ENCODE peak calls at places on chromosomes 3 and 15, in eight cellular contexts. T, S, J, M, I, R, E and W are unnamed samples.

GRCh38 chr3:187295635-187296034 is 4.1 kb upstream of the MASP1 start:
- DNase-seq in S (peak), J (no peak), E (no peak), M (no peak), T (no peak), I (no peak), R (no peak), W (no peak)

GRCh38 chr15:32842081-32842480 is 124.3 kb downstream of the GREM1 start:
- DNase-seq in R (no peak), T (no peak), J (no peak), M (no peak), I (no peak), S (no peak), E (no peak), W (no peak)

GRCh38 chr3:161305095-161305991 is 66.0 kb downstream of the SPTSSB start:
- DNase-seq in M (no peak), T (no peak), E (no peak), I (peak), J (no peak), S (peak), R (no peak), W (peak)

GRCh38 chr15:63805993-63806980 is 27.5 kb downstream of the HERC1 start:
- DNase-seq in M (no peak), I (peak), T (no peak), E (no peak), R (no peak), S (peak), J (no peak), W (no peak)

GRCh38 chr3:170751894-170752283 is 118.1 kb downstream of the RPL22L1 start:
- DNase-seq in T (no peak), M (no peak), I (no peak), J (no peak), E (no peak), S (no peak), R (no peak), W (no peak)

GRCh38 chr15:87619161-87619960 is 637.2 kb downstream of the NTRK3 start:
- DNase-seq in I (no peak), M (no peak), T (no peak), J (no peak), R (no peak), E (no peak), S (peak), W (peak)

GRCh38 chr3:123447416-123447748 is 1.5 kb downstream of the ADCY5 start:
- DNase-seq in J (no peak), S (no peak), I (no peak), M (no peak), R (no peak), T (no peak), E (no peak), W (no peak)

GRCh38 chr3:49906004-49906860 is 2.6 kb upstream of the MST1R start:
- DNase-seq in T (no peak), M (no peak), J (no peak), I (peak), R (peak), E (peak), S (peak), W (peak)

GRCh38 chr15:87609474-87609873 is 647.1 kb downstream of the NTRK3 start:
- DNase-seq in R (no peak), E (no peak), J (no peak), T (no peak), S (peak), I (no peak), M (no peak), W (peak)